ENCODE peak calls at places on chromosomes 3 and 15, in five cellular contexts. One of them, this sample, is unnamed.

GRCh38 chr3:186949281-186949982 is 19.1 kb downstream of the ST6GAL1 start:
- DNase-seq in A549: no peak
- DNase-seq in OCI-LY7: no peak
- DNase-seq in heart left ventricle: no peak
- DNase-seq in esophagus squamous epithelium: no peak
- DNase-seq in this sample: no peak

GRCh38 chr15:36994809-36995208 is 105.5 kb downstream of the MEIS2 start:
- DNase-seq in A549: no peak
- DNase-seq in OCI-LY7: no peak
- DNase-seq in heart left ventricle: no peak
- DNase-seq in esophagus squamous epithelium: no peak
- DNase-seq in this sample: no peak

GRCh38 chr3:37849146-37849545 is 12.5 kb upstream of the CTDSPL start:
- DNase-seq in A549: no peak
- DNase-seq in OCI-LY7: no peak
- DNase-seq in heart left ventricle: no peak
- DNase-seq in esophagus squamous epithelium: no peak
- DNase-seq in this sample: no peak

GRCh38 chr15:54026891-54027290 is 48.6 kb downstream of the UNC13C start:
- DNase-seq in A549: no peak
- DNase-seq in OCI-LY7: no peak
- DNase-seq in heart left ventricle: no peak
- DNase-seq in esophagus squamous epithelium: no peak
- DNase-seq in this sample: no peak

GRCh38 chr3:86845731-86846130 is 145.2 kb downstream of the VGLL3 start:
- DNase-seq in A549: no peak
- DNase-seq in OCI-LY7: no peak
- DNase-seq in heart left ventricle: no peak
- DNase-seq in esophagus squamous epithelium: no peak
- DNase-seq in this sample: no peak

GRCh38 chr3:150921207-150921606 is 16.0 kb upstream of the MINDY4B start:
- DNase-seq in A549: no peak
- DNase-seq in OCI-LY7: no peak
- DNase-seq in heart left ventricle: no peak
- DNase-seq in esophagus squamous epithelium: no peak
- DNase-seq in this sample: no peak

GRCh38 chr3:163891771-163892170 is 1186.5 kb downstream of the SI start:
- DNase-seq in A549: no peak
- DNase-seq in OCI-LY7: no peak
- DNase-seq in heart left ventricle: no peak
- DNase-seq in esophagus squamous epithelium: no peak
- DNase-seq in this sample: no peak

GRCh38 chr3:107367353-107367752 is 9.9 kb upstream of the CCDC54 start:
- DNase-seq in A549: peak
- DNase-seq in OCI-LY7: peak
- DNase-seq in heart left ventricle: no peak
- DNase-seq in esophagus squamous epithelium: no peak
- DNase-seq in this sample: no peak

GRCh38 chr15:85533949-85534543 is 153.6 kb downstream of the AKAP13 start:
- DNase-seq in A549: no peak
- DNase-seq in OCI-LY7: no peak
- DNase-seq in heart left ventricle: no peak
- DNase-seq in esophagus squamous epithelium: no peak
- DNase-seq in this sample: no peak

GRCh38 chr3:196501316-196502064 is 2.1 kb downstream of the RNF168 start:
- DNase-seq in A549: no peak
- DNase-seq in OCI-LY7: peak
- DNase-seq in heart left ventricle: no peak
- DNase-seq in esophagus squamous epithelium: no peak
- DNase-seq in this sample: no peak

GRCh38 chr3:40211579-40211978 is 97.9 kb upstream of the EIF1B start:
- DNase-seq in A549: no peak
- DNase-seq in OCI-LY7: no peak
- DNase-seq in heart left ventricle: no peak
- DNase-seq in esophagus squamous epithelium: no peak
- DNase-seq in this sample: no peak

GRCh38 chr3:13068269-13069010 is 4.8 kb downstream of the IQSEC1 start:
- DNase-seq in A549: no peak
- DNase-seq in OCI-LY7: no peak
- DNase-seq in heart left ventricle: no peak
- DNase-seq in esophagus squamous epithelium: no peak
- DNase-seq in this sample: no peak

GRCh38 chr3:149554826-149555225 is 80.3 kb downstream of the TM4SF4 start:
- DNase-seq in A549: no peak
- DNase-seq in OCI-LY7: no peak
- DNase-seq in heart left ventricle: no peak
- DNase-seq in esophagus squamous epithelium: no peak
- DNase-seq in this sample: no peak

DNA sequence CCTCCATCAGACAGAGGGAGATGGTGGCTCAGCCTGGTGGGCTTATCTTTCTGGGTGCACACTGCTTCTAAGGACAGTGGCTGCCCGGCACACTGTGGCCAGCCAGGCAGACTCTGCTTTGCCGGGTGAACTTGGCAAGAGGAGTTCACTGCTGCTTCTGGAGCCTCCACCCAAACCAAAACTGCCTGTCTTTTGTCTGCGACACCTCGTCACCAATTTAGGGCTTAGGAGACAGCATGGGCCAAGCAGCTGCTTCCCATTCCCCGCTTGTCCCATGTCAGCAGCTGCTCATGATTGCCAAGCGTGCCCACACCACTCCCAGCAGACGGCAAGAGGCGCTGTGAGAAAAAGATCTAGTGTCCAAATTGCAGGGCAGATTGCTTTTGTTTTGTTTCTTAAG is 57.3 kb downstream of the LSM3 start:
- DNase-seq in A549: no peak
- DNase-seq in OCI-LY7: no peak
- DNase-seq in heart left ventricle: peak
- DNase-seq in esophagus squamous epithelium: no peak
- DNase-seq in this sample: no peak
- TF ChIP-seq CTCF in A549: no peak
- TF ChIP-seq CTCF in OCI-LY7: no peak
- TF ChIP-seq CTCF in heart left ventricle: no peak
- TF ChIP-seq CTCF in esophagus squamous epithelium: no peak
- TF ChIP-seq CTCF in this sample: no peak

GRCh38 chr15:100890059-100890720 is 10.6 kb downstream of the ALDH1A3 start:
- DNase-seq in A549: no peak
- DNase-seq in OCI-LY7: no peak
- DNase-seq in heart left ventricle: no peak
- DNase-seq in esophagus squamous epithelium: no peak
- DNase-seq in this sample: no peak
- H3K4me3 ChIP-seq in A549: no peak
- H3K4me3 ChIP-seq in OCI-LY7: no peak
- H3K4me3 ChIP-seq in heart left ventricle: no peak
- H3K4me3 ChIP-seq in esophagus squamous epithelium: no peak
- H3K4me3 ChIP-seq in this sample: no peak

GRCh38 chr3:191328963-191329653 is at the start of gene CCDC50:
- DNase-seq in A549: peak
- DNase-seq in OCI-LY7: peak
- DNase-seq in heart left ventricle: peak
- DNase-seq in esophagus squamous epithelium: peak
- DNase-seq in this sample: peak

GRCh38 chr3:191331443-191331842 is 1.1 kb upstream of the UTS2B start:
- DNase-seq in A549: no peak
- DNase-seq in OCI-LY7: no peak
- DNase-seq in heart left ventricle: no peak
- DNase-seq in esophagus squamous epithelium: no peak
- DNase-seq in this sample: no peak

GRCh38 chr3:191328383-191328962 is 721 bp upstream of the CCDC50 start:
- DNase-seq in A549: no peak
- DNase-seq in OCI-LY7: no peak
- DNase-seq in heart left ventricle: no peak
- DNase-seq in esophagus squamous epithelium: no peak
- DNase-seq in this sample: no peak

GRCh38 chr3:191330309-191330712 is at the start of gene UTS2B:
- DNase-seq in A549: no peak
- DNase-seq in OCI-LY7: peak
- DNase-seq in heart left ventricle: no peak
- DNase-seq in esophagus squamous epithelium: no peak
- DNase-seq in this sample: no peak

GRCh38 chr3:191329654-191330308 is 545 bp downstream of the UTS2B start:
- DNase-seq in A549: no peak
- DNase-seq in OCI-LY7: peak
- DNase-seq in heart left ventricle: peak
- DNase-seq in esophagus squamous epithelium: no peak
- DNase-seq in this sample: peak
- H3K27ac ChIP-seq in A549: peak
- H3K27ac ChIP-seq in OCI-LY7: peak
- H3K27ac ChIP-seq in heart left ventricle: peak
- H3K27ac ChIP-seq in esophagus squamous epithelium: peak
- H3K27ac ChIP-seq in this sample: peak

DNA sequence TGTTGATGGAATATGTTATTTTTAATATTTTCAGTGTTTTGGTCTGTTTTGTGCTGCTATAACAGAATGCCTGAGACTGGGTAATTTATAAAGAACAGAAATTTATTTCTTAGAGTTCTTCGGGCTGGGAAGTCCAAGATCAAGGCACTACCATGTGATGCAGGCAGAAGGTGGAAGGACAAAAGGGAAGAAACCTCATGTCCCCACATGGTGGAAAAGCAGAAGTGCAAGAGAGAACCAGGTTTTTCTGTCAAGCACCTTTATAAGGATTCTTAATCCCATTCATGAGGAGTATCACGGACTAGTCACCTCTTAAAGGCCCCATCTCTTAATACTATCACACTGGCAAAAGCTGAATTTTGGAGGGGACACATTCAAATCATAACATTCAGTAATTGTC is 57.9 kb upstream of the EPHB3 start:
- DNase-seq in A549: no peak
- DNase-seq in OCI-LY7: no peak
- DNase-seq in heart left ventricle: no peak
- DNase-seq in esophagus squamous epithelium: no peak
- DNase-seq in this sample: no peak
- TF ChIP-seq CTCF in A549: no peak
- TF ChIP-seq CTCF in OCI-LY7: no peak
- TF ChIP-seq CTCF in heart left ventricle: no peak
- TF ChIP-seq CTCF in esophagus squamous epithelium: no peak
- TF ChIP-seq CTCF in this sample: no peak

GRCh38 chr15:39776068-39776467 is 6.6 kb downstream of the FSIP1 start:
- DNase-seq in A549: no peak
- DNase-seq in OCI-LY7: no peak
- DNase-seq in heart left ventricle: no peak
- DNase-seq in esophagus squamous epithelium: no peak
- DNase-seq in this sample: no peak

GRCh38 chr15:39774688-39775267 is 7.9 kb downstream of the FSIP1 start:
- DNase-seq in A549: no peak
- DNase-seq in OCI-LY7: peak
- DNase-seq in heart left ventricle: no peak
- DNase-seq in esophagus squamous epithelium: no peak
- DNase-seq in this sample: no peak

GRCh38 chr15:39767921-39768320 is 14.7 kb downstream of the FSIP1 start:
- DNase-seq in A549: no peak
- DNase-seq in OCI-LY7: no peak
- DNase-seq in heart left ventricle: no peak
- DNase-seq in esophagus squamous epithelium: no peak
- DNase-seq in this sample: no peak

GRCh38 chr15:39770748-39771689 is 11.6 kb downstream of the FSIP1 start:
- DNase-seq in A549: no peak
- DNase-seq in OCI-LY7: no peak
- DNase-seq in heart left ventricle: no peak
- DNase-seq in esophagus squamous epithelium: no peak
- DNase-seq in this sample: no peak
- H3K4me3 ChIP-seq in A549: no peak
- H3K4me3 ChIP-seq in OCI-LY7: no peak
- H3K4me3 ChIP-seq in heart left ventricle: no peak
- H3K4me3 ChIP-seq in esophagus squamous epithelium: no peak
- H3K4me3 ChIP-seq in this sample: peak

DNA sequence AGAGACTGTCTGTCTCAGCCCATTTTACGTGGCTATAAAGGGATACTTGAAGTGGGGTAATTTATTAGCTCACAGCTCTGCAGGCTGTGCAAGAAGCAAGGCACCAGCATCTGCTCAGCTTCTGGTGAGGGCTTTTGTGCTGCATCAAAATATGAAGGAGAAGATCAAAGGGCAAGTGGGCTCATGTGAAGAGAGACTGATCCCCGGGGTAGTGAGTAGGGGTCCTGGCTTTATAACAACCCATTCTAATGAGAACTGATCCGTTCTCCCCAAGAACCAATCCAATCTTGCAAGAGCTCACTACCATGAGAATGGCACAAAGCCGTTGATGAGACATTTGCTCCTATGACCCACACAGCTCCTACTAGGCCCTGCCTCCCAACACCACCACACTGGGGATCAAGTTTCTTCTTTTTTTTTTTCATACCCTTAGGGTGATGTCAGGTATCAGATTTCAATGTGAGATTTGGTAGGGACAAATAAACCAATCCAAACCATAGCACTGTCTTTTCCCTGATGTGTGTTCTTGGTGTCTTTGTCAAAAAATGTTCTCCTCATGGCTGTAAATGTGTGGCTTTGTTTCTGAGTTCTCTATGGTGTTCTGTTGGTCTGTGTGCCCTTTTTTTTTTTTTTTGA is 63.3 kb downstream of the IQGAP1 start:
- DNase-seq in A549: no peak
- DNase-seq in OCI-LY7: no peak
- DNase-seq in heart left ventricle: no peak
- DNase-seq in esophagus squamous epithelium: no peak
- DNase-seq in this sample: no peak
- H3K27ac ChIP-seq in A549: no peak
- H3K27ac ChIP-seq in OCI-LY7: no peak
- H3K27ac ChIP-seq in heart left ventricle: no peak
- H3K27ac ChIP-seq in esophagus squamous epithelium: no peak
- H3K27ac ChIP-seq in this sample: no peak

GRCh38 chr15:68316061-68316804 is 38.7 kb downstream of the FEM1B start:
- DNase-seq in A549: no peak
- DNase-seq in OCI-LY7: peak
- DNase-seq in heart left ventricle: no peak
- DNase-seq in esophagus squamous epithelium: no peak
- DNase-seq in this sample: peak
- TF ChIP-seq CTCF in A549: peak
- TF ChIP-seq CTCF in OCI-LY7: peak
- TF ChIP-seq CTCF in heart left ventricle: no peak
- TF ChIP-seq CTCF in esophagus squamous epithelium: no peak
- TF ChIP-seq CTCF in this sample: no peak

DNA sequence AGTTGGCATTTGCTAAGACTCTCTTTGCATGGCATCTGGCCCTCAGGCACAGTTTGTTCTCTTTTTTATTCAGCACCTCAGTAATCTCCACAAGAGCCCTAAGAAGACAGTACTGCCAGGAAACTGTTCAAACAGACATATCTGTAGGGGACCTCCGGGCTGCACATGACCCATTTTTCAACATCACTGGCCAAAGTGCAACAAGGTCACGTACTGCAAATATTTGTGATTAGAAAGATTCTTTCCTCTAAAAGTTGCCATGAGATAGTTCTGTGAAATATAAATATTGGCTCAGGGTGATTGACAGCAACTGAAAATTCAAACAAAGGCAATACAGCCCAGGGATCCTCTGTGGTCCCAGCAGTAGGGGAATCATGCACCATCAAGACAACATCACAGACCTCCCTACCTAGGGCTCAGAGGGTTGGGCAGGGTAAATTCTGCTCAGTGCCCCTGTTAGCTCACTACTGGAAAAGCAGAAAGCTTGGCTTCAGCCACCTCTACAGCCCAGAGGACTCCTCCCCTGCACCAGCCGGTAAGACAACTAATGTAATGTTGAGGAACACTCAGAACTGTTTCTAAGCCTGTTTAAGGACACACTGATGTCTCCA is 117.5 kb upstream of the LPP start:
- DNase-seq in A549: no peak
- DNase-seq in OCI-LY7: peak
- DNase-seq in heart left ventricle: no peak
- DNase-seq in esophagus squamous epithelium: no peak
- DNase-seq in this sample: no peak
- H3K4me3 ChIP-seq in A549: no peak
- H3K4me3 ChIP-seq in OCI-LY7: no peak
- H3K4me3 ChIP-seq in heart left ventricle: no peak
- H3K4me3 ChIP-seq in esophagus squamous epithelium: no peak
- H3K4me3 ChIP-seq in this sample: no peak